ENCODE peak calls at places on chromosomes 13 and 19, in eight cellular contexts. I, H, E, D, N, C, U and B are unnamed samples. For H3K9me3, the result is how much of the 10 kb centered on the place peaks cover.

GRCh38 chr13:100508996-100509395 is 79.6 kb downstream of the GGACT start:
- DNase-seq in I (no peak), H (no peak), E (no peak), D (no peak), N (no peak), C (no peak), U (no peak), B (no peak)

GRCh38 chr13:113176292-113176691 is 17.8 kb downstream of the PROZ start:
- DNase-seq in I (no peak), H (no peak), E (no peak), D (peak), N (peak), C (peak), U (no peak), B (no peak)

GRCh38 chr13:48492123-48493075 is 40.5 kb downstream of the RCBTB2 start:
- DNase-seq in I (peak), H (no peak), E (peak), D (peak), N (peak), C (peak), U (peak), B (peak)

GRCh38 chr13:22486490-22486889 is 694.3 kb upstream of the SGCG start:
- DNase-seq in I (no peak), H (no peak), E (no peak), D (no peak), N (no peak), C (no peak), U (no peak), B (no peak)

GRCh38 chr13:36369268-36370107 is 23.3 kb upstream of the SPART start:
- DNase-seq in I (no peak), H (no peak), E (no peak), D (no peak), N (no peak), C (no peak), U (no peak), B (no peak)

GRCh38 chr13:29520671-29521070 is 74.8 kb downstream of the SLC7A1 start:
- DNase-seq in I (no peak), H (no peak), E (no peak), D (no peak), N (no peak), C (no peak), U (no peak), B (no peak)

GRCh38 chr13:77033717-77034302 is 6.9 kb upstream of the FBXL3 start:
- DNase-seq in I (no peak), H (no peak), E (no peak), D (no peak), N (no peak), C (no peak), U (no peak), B (no peak)

GRCh38 chr19:32266453-32266852 is 79.0 kb upstream of the ZNF507 start:
- DNase-seq in I (no peak), H (no peak), E (no peak), D (no peak), N (no peak), C (no peak), U (no peak), B (no peak)

GRCh38 chr19:45469835-45470146 is 2.0 kb downstream of the FOSB start:
- DNase-seq in I (peak), H (no peak), E (peak), D (no peak), N (peak), C (no peak), U (no peak), B (no peak)

GRCh38 chr19:8476524-8476923 is 25.9 kb downstream of the PRAM1 start:
- DNase-seq in I (peak), H (no peak), E (no peak), D (no peak), N (no peak), C (no peak), U (no peak), B (no peak)

GRCh38 chr19:38229585-38230073 is 5.6 kb upstream of the DPF1 start:
- DNase-seq in I (peak), H (peak), E (peak), D (peak), N (peak), C (no peak), U (peak), B (peak)

GRCh38 chr19:17757125-17757524 is 5.8 kb downstream of the FCHO1 start:
- DNase-seq in I (peak), H (no peak), E (no peak), D (no peak), N (peak), C (peak), U (peak), B (no peak)

GRCh38 chr13:100089633-100090032 is 740 bp downstream of the PCCA start:
- DNase-seq in I (no peak), H (no peak), E (no peak), D (peak), N (no peak), C (peak), U (no peak), B (no peak)

GRCh38 chr13:54536112-54536511 is 1507.5 kb downstream of the OLFM4 start:
- DNase-seq in I (no peak), H (no peak), E (peak), D (no peak), N (no peak), C (no peak), U (no peak), B (no peak)

GRCh38 chr13:23381877-23382276 is 51.6 kb downstream of the SACS start:
- DNase-seq in I (no peak), H (no peak), E (no peak), D (no peak), N (no peak), C (no peak), U (no peak), B (no peak)

GRCh38 chr19:14943601-14944000 is 2.3 kb downstream of the OR7C2 start:
- DNase-seq in I (no peak), H (no peak), E (no peak), D (no peak), N (no peak), C (no peak), U (no peak), B (no peak)

GRCh38 chr13:45370922-45371406 is 30.0 kb upstream of the TPT1 start:
- DNase-seq in I (peak), H (no peak), E (peak), D (peak), N (peak), C (peak), U (peak), B (peak)

GRCh38 chr13:98481511-98481951 is 95.4 kb downstream of the STK24 start:
- DNase-seq in I (no peak), H (no peak), E (no peak), D (no peak), N (no peak), C (no peak), U (no peak), B (no peak)

GRCh38 chr19:47209323-47210179 is 21.4 kb downstream of the BBC3 start:
- DNase-seq in I (no peak), H (no peak), E (no peak), D (no peak), N (no peak), C (no peak), U (peak), B (no peak)

GRCh38 chr19:50819636-50820035 is 4.0 kb downstream of the KLK1 start:
- DNase-seq in I (no peak), H (no peak), E (no peak), D (no peak), N (no peak), C (no peak), U (no peak), B (no peak)

GRCh38 chr13:41562541-41563178 is 105.3 kb downstream of the RGCC start:
- DNase-seq in I (no peak), H (no peak), E (no peak), D (no peak), N (no peak), C (no peak), U (no peak), B (no peak)

GRCh38 chr13:108026671-108027410 is 188.5 kb downstream of the LIG4 start:
- DNase-seq in I (no peak), H (no peak), E (no peak), D (no peak), N (no peak), C (no peak), U (no peak), B (no peak)

GRCh38 chr13:96991072-96991471 is 3.2 kb downstream of the OXGR1 start:
- DNase-seq in I (no peak), H (no peak), E (no peak), D (no peak), N (peak), C (peak), U (no peak), B (no peak)

GRCh38 chr13:46113596-46113995 is 8.8 kb upstream of the CPB2 start:
- DNase-seq in I (no peak), H (no peak), E (no peak), D (no peak), N (no peak), C (no peak), U (no peak), B (no peak)

GRCh38 chr19:19538077-19538764 is at the start of gene CILP2:
- DNase-seq in I (no peak), H (no peak), E (peak), D (peak), N (peak), C (peak), U (peak), B (no peak)

GRCh38 chr13:24709186-24709913 is 29.1 kb downstream of the ATP12A start:
- DNase-seq in I (peak), H (no peak), E (no peak), D (peak), N (peak), C (no peak), U (no peak), B (no peak)

GRCh38 chr19:46813570-46814358 is 25.4 kb upstream of the SLC1A5 start:
- DNase-seq in I (peak), H (no peak), E (no peak), D (no peak), N (peak), C (peak), U (peak), B (peak)

GRCh38 chr13:110560606-110561334 is 752 bp downstream of the RAB20 start:
- DNase-seq in I (no peak), H (no peak), E (peak), D (peak), N (peak), C (no peak), U (peak), B (peak)

GRCh38 chr13:52884429-52884828 is 36.0 kb upstream of the PCDH8 start:
- DNase-seq in I (no peak), H (no peak), E (no peak), D (no peak), N (no peak), C (no peak), U (no peak), B (no peak)

GRCh38 chr13:106610511-106610910 is 42.6 kb upstream of the ARGLU1 start:
- DNase-seq in I (no peak), H (peak), E (no peak), D (no peak), N (no peak), C (no peak), U (no peak), B (no peak)

DNA sequence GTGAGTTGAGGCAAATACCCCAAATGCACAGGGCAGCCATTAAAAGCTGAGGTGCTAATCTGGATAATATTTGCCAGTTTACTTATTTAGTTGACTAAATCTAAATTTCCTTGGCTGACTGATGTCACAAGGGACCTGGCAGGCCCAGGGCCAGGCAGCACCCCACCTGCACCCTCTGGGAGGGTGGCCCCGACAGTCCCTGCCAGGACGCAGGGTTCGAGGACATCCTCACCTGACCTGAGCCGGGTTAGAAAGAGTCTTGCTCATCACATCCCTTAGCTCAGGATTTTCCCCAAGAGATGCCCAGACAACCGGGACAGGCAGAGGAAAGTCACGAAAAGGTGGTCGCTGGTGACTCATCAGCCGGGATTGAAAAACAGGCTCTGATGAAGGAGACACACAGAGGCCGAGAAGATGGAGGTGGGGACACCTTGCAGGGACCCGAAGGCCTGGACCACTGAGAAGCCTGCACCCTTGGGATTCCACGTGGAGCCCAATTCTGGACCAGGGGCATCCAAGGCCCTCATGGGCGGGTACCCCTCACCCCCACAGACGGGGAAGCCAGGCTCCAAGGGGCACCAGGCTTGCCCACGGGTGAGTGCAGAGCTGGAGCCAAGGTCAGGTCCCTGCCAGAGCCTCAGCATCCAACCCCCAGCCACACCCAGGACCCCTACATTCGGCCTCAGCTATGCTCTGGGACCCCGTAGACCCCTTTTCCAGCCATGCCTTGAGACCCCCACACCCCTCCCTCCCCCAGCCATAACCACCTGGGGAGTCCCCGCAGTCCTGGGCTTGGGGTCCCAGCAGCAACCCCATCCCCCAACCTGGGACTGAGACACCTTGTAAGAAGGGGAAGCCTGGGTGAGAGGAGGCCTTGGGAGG is 103.2 kb downstream of the SOX1 start:
- DNase-seq in I (peak), H (no peak), E (no peak), D (no peak), N (no peak), C (no peak), U (no peak), B (no peak)
- H3K9me3 ChIP-seq in I (under half), H (under half), E (under half), D (under half), N (under half), C (under half), U (under half), B (under half)

GRCh38 chr13:92677571-92677970 is 549.0 kb upstream of the GPC6 start:
- DNase-seq in I (no peak), H (no peak), E (peak), D (no peak), N (no peak), C (no peak), U (no peak), B (no peak)
- H3K27ac ChIP-seq in I (no peak), H (no peak), E (no peak), D (no peak), N (no peak), C (no peak), U (no peak), B (no peak)

GRCh38 chr13:70016116-70016515 is 91.5 kb upstream of the ATXN8OS start:
- DNase-seq in I (no peak), H (no peak), E (no peak), D (no peak), N (no peak), C (no peak), U (no peak), B (no peak)

GRCh38 chr13:70014337-70014736 is 93.3 kb upstream of the ATXN8OS start:
- DNase-seq in I (no peak), H (no peak), E (no peak), D (no peak), N (no peak), C (no peak), U (no peak), B (no peak)
- H3K4me3 ChIP-seq in I (no peak), H (no peak), E (no peak), D (no peak), N (no peak), C (no peak), U (no peak), B (no peak)

DNA sequence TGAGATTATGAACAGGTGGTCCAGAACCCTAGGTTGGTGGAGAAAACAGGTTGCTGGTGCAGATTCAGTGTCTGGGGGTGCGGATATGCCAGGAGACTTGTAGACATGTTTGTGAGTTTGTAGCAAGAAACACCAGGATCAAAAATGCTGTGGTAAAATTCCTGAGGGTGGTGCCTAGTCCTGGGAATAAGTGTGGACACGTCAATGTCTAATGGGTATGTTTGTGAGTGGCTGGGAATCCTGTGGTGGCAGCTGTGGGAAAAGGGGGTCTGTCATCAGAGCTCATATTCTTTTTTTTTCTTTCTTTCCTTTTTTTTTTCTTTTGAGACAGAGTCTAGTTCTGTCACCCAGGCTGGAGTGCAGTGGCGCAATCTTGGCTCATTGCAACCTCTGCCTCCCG is 7.2 kb downstream of the ZNF708 start:
- DNase-seq in I (no peak), H (no peak), E (peak), D (no peak), N (no peak), C (no peak), U (no peak), B (no peak)
- H3K9me3 ChIP-seq in I (under half), H (under half), E (under half), D (under half), N (under half), C (under half), U (under half), B (under half)

GRCh38 chr19:42272535-42272897 is 3.5 kb downstream of the CIC start:
- DNase-seq in I (no peak), H (no peak), E (no peak), D (no peak), N (no peak), C (no peak), U (peak), B (no peak)

GRCh38 chr19:42269518-42270345 is 680 bp downstream of the CIC start:
- DNase-seq in I (no peak), H (no peak), E (no peak), D (no peak), N (no peak), C (peak), U (peak), B (peak)

GRCh38 chr19:42271861-42272534 is 2.9 kb downstream of the CIC start:
- DNase-seq in I (no peak), H (no peak), E (no peak), D (no peak), N (no peak), C (no peak), U (peak), B (no peak)

GRCh38 chr19:42270346-42271044 is 1.4 kb downstream of the CIC start:
- DNase-seq in I (peak), H (peak), E (no peak), D (peak), N (peak), C (peak), U (peak), B (no peak)

DNA sequence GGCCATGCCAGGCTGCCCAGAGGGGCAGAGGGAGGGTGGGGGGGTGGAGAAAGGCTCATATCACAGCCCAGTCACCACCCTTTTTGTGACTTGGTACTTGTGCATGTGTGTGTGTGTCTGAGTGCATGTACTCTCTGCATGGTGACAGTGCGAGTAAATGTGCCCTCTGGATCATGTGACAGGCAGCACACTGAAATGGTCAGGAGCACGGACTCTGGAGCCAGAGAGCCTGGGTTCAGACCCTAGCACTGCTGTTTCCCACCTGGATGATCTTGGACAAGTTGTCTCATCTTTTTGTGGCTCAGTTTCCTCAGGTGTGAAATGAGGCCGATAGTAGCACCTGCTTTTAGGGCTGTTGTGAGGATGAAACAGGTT is 2.0 kb downstream of the CIC start:
- DNase-seq in I (no peak), H (no peak), E (no peak), D (no peak), N (no peak), C (no peak), U (peak), B (no peak)
- H3K27ac ChIP-seq in I (peak), H (peak), E (peak), D (peak), N (peak), C (peak), U (peak), B (peak)